ENCODE peak calls at places on chromosomes 7 and 10, in nine cellular contexts. Z, L, H, M, O, T, I, V and F are unnamed samples.

GRCh38 chr7:86775203-86775602 is 131.5 kb downstream of the GRM3 start:
- DNase-seq in V (no peak), M (no peak), O (no peak), H (no peak), Z (no peak), I (no peak), T (no peak), L (no peak), F (no peak)

GRCh38 chr7:90288154-90288553 is 33.0 kb downstream of the FAM237B start:
- DNase-seq in O (no peak), I (no peak), H (no peak), T (no peak), M (no peak), V (no peak), L (no peak), Z (no peak), F (no peak)

GRCh38 chr10:47424231-47424630 is 40.1 kb upstream of the ZNF488 start:
- DNase-seq in L (no peak), M (no peak), H (no peak), T (no peak), V (no peak), O (no peak), I (no peak), Z (no peak), F (no peak)

GRCh38 chr10:52318136-52318810 is 4.2 kb downstream of the DKK1 start:
- DNase-seq in I (no peak), V (no peak), T (no peak), M (no peak), O (no peak), Z (no peak), L (peak), H (peak), F (no peak)

GRCh38 chr7:32539917-32540544 is 44.7 kb downstream of the AVL9 start:
- DNase-seq in L (peak), M (no peak), H (no peak), I (no peak), V (no peak), O (no peak), T (no peak), Z (no peak), F (no peak)

GRCh38 chr10:113520606-113521481 is 32.0 kb upstream of the HABP2 start:
- DNase-seq in V (peak), M (peak), H (peak), O (peak), L (peak), I (peak), Z (peak), T (peak), F (peak)

GRCh38 chr7:147089608-147090007 is 973.0 kb downstream of the CNTNAP2 start:
- DNase-seq in Z (no peak), H (no peak), I (no peak), V (no peak), O (no peak), L (no peak), T (no peak), M (no peak), F (no peak)

GRCh38 chr7:155509725-155510551 is 36.4 kb downstream of the CNPY1 start:
- DNase-seq in M (no peak), L (no peak), T (no peak), H (no peak), V (no peak), I (no peak), Z (no peak), O (no peak), F (no peak)

GRCh38 chr7:143415696-143416095 is 7.0 kb upstream of the EPHA1 start:
- DNase-seq in Z (no peak), T (peak), H (peak), V (no peak), O (no peak), L (peak), M (no peak), I (peak), F (no peak)

GRCh38 chr7:26101471-26102151 is 50.4 kb upstream of the NFE2L3 start:
- DNase-seq in T (no peak), Z (no peak), H (no peak), I (no peak), V (no peak), O (no peak), M (no peak), L (no peak), F (no peak)

GRCh38 chr7:103154042-103154441 is 5.1 kb upstream of the NAPEPLD start:
- DNase-seq in H (no peak), V (no peak), Z (no peak), T (no peak), O (no peak), M (no peak), I (no peak), L (no peak), F (no peak)

GRCh38 chr7:77282897-77283296 is 83.3 kb upstream of the FGL2 start:
- DNase-seq in T (no peak), M (no peak), I (no peak), O (no peak), H (no peak), Z (no peak), L (no peak), V (no peak), F (no peak)

GRCh38 chr10:72037811-72038210 is 50.5 kb downstream of the SPOCK2 start:
- DNase-seq in I (no peak), O (no peak), L (no peak), H (no peak), Z (no peak), M (no peak), T (no peak), V (no peak), F (no peak)

GRCh38 chr10:105950410-105950809 is 1214.1 kb downstream of the SORCS1 start:
- DNase-seq in V (peak), H (peak), O (peak), L (peak), I (peak), Z (peak), M (no peak), T (peak), F (no peak)

GRCh38 chr10:131173484-131174210 is 137.9 kb downstream of the TCERG1L start:
- DNase-seq in M (no peak), L (no peak), T (no peak), V (no peak), H (no peak), I (no peak), O (no peak), Z (no peak), F (no peak)

GRCh38 chr7:124459101-124460052 is 306.2 kb downstream of the GPR37 start:
- DNase-seq in H (peak), V (peak), I (peak), L (no peak), M (no peak), T (peak), Z (no peak), O (no peak), F (peak)

GRCh38 chr7:31782411-31782991 is 95.5 kb downstream of the PPP1R17 start:
- DNase-seq in V (peak), T (peak), L (peak), M (no peak), H (peak), I (peak), Z (no peak), O (no peak), F (no peak)

GRCh38 chr7:137948083-137948844 is 53.6 kb downstream of the CREB3L2 start:
- DNase-seq in V (no peak), O (no peak), M (no peak), I (no peak), L (no peak), Z (no peak), H (no peak), T (no peak), F (no peak)

GRCh38 chr7:79855172-79855571 is 279.5 kb upstream of the GNAI1 start:
- DNase-seq in V (no peak), O (no peak), T (no peak), L (peak), I (no peak), M (no peak), Z (no peak), H (no peak), F (no peak)

GRCh38 chr10:122531935-122532334 is 28.6 kb upstream of the DMBT1 start:
- DNase-seq in H (no peak), O (no peak), Z (no peak), M (no peak), I (peak), T (peak), L (no peak), V (no peak), F (no peak)

GRCh38 chr7:6251653-6252052 is 20.8 kb downstream of the CYTH3 start:
- DNase-seq in L (peak), Z (no peak), H (peak), I (no peak), V (no peak), M (no peak), T (no peak), O (no peak), F (no peak)

GRCh38 chr10:87658383-87658795 is 1.3 kb upstream of the PAPSS2 start:
- DNase-seq in I (peak), Z (no peak), V (no peak), L (peak), H (peak), T (no peak), O (no peak), M (no peak), F (no peak)

GRCh38 chr7:34138483-34138882 is 233.1 kb downstream of the BMPER start:
- DNase-seq in T (no peak), H (no peak), L (no peak), M (no peak), V (no peak), I (no peak), O (no peak), Z (no peak), F (no peak)

GRCh38 chr10:6667679-6668270 is 87.7 kb upstream of the PRKCQ start:
- DNase-seq in O (peak), V (peak), H (peak), I (peak), T (peak), Z (peak), L (peak), M (no peak), F (no peak)

GRCh38 chr7:38262545-38262944 is 10.9 kb downstream of the TARP start:
- DNase-seq in I (no peak), T (no peak), Z (no peak), O (no peak), L (no peak), V (no peak), M (no peak), H (no peak), F (no peak)

GRCh38 chr7:135333196-135333595 is 99.6 kb downstream of the STRA8 start:
- DNase-seq in O (no peak), T (peak), Z (no peak), H (peak), L (peak), I (peak), V (no peak), M (no peak), F (no peak)

GRCh38 chr10:128843972-128844371 is 623.1 kb upstream of the MGMT start:
- DNase-seq in H (no peak), I (no peak), V (no peak), L (no peak), O (no peak), Z (no peak), M (no peak), T (no peak), F (no peak)

GRCh38 chr10:49769692-49770091 is 7.6 kb upstream of the OGDHL start:
- DNase-seq in H (no peak), L (no peak), M (no peak), T (no peak), Z (no peak), V (no peak), O (no peak), I (no peak), F (no peak)

GRCh38 chr7:100836812-100837098 is 9.4 kb upstream of the EPHB4 start:
- DNase-seq in L (no peak), I (no peak), M (no peak), O (no peak), Z (no peak), H (no peak), V (no peak), T (no peak), F (no peak)
- H3K4me3 ChIP-seq in L (peak), I (peak), M (peak), O (peak), Z (peak), H (no peak), V (no peak), T (peak), F (no peak)

DNA sequence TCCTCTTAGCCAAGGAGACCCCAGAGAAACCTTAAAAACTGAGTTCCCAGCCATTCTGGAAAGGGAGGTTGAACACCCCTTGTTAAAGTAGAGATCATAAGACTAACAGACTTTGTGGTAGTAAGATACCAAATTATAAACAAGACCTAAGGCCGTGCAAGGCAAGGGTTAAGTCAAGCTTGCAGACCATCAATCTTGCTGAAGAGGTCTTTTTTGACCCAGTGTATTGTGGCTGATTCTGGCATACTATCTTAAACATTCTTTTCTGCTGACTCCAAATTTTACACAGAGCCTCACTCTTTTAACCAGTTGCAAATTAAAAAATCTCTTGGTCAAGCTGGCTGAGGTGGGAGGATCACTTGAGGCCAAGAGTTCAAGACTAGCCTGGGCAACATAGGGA is 1.2 kb upstream of the TBRG4 start:
- DNase-seq in M (no peak), Z (no peak), V (no peak), H (no peak), O (no peak), I (no peak), L (peak), T (no peak), F (no peak)
- H3K4me3 ChIP-seq in M (no peak), Z (peak), V (peak), H (peak), O (peak), I (peak), L (peak), T (no peak), F (no peak)

DNA sequence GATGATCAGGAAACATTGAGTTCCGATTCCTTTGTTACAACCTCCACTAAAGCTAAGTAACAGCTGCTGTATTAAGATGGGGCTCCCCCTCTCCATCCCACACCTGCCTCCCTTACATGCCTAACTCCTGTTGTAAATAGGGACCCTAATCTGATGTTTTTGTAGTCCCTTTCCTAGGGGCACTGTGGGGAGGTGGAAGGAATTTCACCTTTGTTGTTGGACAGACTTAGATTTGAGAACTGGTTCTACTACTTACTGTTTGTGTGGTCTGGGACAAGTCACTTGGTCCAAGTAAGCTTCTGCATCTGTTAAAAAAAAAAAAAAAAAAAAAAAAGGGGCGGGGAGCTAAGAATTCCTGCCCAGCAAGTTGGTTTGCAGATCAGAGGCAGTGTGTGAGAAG is 42.6 kb downstream of the KIAA1217 start:
- DNase-seq in L (no peak), V (no peak), I (peak), O (no peak), Z (no peak), M (no peak), H (no peak), T (peak), F (no peak)
- H3K4me3 ChIP-seq in L (no peak), V (no peak), I (no peak), O (no peak), Z (no peak), M (no peak), H (no peak), T (no peak), F (no peak)

DNA sequence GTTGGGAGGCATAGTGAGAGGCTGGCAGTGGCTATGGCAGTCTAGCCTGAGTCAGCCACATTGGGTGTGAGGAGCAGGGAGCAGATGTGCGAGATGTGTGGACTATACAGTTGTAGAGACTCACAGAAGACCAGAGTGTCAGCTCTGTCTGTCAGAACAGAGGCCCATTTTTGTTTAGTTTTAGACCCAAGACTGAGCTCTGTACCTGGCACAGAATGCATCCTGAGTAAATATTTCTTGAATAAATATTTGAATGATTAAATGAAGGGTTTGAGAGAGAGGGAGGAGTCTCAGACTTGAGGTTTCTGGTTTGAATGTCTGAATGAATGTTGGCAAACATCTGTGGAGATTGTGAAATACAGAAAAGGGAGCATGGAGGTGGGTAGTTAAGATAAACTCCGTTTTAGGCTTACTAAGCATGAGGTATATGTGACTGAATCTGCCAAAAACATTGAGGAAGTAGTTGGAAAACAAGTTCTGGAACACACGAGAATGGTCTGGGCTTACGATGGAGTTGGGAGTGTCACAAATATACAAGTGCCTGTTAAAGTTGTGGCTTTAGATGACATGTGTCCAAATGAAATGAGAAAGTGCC is 3.6 kb downstream of the SEC23IP start:
- DNase-seq in I (peak), V (peak), M (no peak), Z (no peak), T (peak), L (peak), H (peak), O (no peak), F (no peak)
- H3K4me3 ChIP-seq in I (no peak), V (no peak), M (no peak), Z (no peak), T (no peak), L (peak), H (no peak), O (no peak), F (no peak)

GRCh38 chr10:117248700-117249465 is 8.0 kb downstream of the SLC18A2 start:
- DNase-seq in L (peak), T (no peak), V (no peak), M (no peak), H (no peak), Z (no peak), O (no peak), I (no peak), F (no peak)
- H3K4me3 ChIP-seq in L (peak), T (no peak), V (no peak), M (no peak), H (no peak), Z (no peak), O (no peak), I (no peak), F (no peak)

DNA sequence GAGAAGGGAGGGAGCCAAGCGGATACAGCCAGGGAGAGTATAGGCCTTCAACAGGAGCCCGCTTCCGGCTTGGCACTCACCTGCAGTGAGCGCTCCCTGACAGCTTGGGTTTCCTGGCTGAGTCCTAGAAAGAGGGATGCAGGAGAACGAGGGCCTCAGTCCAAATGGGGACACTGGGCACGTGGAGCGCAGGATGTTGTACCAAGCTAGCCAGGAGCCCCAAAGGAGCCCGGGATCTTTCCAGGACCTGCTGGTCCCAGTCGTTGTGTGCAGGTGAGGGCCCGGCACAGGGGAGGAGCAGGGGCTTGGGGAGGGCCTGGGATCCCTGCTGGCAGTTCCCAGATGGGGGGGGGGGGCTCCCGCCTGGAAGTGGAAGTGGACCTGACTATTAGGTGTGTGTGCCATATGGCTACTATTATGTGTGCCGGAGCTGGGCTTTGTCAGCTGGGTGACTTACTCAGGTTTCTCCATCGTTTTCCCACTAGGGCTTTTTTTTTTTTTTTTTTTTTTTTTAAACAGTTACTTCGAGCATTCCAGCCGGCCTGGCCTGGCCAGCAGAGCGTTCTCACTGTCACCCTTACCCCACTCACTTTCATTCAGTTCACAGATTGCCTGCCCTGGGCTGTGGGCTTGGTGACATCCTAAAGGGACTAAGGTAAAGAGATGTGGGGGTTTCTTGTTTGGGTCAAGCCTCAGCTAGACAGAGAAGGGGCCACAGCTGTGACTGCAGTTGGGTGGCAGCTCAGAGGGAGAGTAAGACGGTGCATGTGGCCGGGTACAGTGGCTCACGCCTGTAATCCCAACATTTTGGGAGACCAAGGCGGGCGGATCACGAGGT is 3.8 kb downstream of the AGAP3 start:
- DNase-seq in H (no peak), O (no peak), I (no peak), Z (no peak), T (no peak), M (no peak), L (peak), V (peak), F (no peak)
- H3K4me3 ChIP-seq in H (no peak), O (peak), I (no peak), Z (peak), T (no peak), M (no peak), L (no peak), V (no peak), F (no peak)

DNA sequence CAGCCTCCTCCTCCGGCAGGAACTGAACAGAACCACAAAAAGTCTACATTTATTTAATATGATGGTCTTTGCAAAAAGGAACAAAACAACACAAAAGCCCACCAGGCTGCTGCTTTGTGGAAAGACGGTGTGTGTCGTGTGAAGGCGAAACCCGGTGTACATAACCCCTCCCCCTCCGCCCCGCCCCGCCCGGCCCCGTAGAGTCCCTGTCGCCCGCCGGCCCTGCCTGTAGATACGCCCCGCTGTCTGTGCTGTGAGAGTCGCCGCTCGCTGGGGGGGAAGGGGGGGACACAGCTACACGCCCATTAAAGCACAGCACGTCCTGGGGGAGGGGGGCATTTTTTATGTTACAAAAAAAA is 83.3 kb downstream of the PAX2 start:
- DNase-seq in I (no peak), M (no peak), V (peak), T (no peak), Z (no peak), H (no peak), L (peak), O (no peak), F (no peak)
- H3K4me3 ChIP-seq in I (no peak), M (peak), V (no peak), T (no peak), Z (peak), H (no peak), L (peak), O (peak), F (no peak)

DNA sequence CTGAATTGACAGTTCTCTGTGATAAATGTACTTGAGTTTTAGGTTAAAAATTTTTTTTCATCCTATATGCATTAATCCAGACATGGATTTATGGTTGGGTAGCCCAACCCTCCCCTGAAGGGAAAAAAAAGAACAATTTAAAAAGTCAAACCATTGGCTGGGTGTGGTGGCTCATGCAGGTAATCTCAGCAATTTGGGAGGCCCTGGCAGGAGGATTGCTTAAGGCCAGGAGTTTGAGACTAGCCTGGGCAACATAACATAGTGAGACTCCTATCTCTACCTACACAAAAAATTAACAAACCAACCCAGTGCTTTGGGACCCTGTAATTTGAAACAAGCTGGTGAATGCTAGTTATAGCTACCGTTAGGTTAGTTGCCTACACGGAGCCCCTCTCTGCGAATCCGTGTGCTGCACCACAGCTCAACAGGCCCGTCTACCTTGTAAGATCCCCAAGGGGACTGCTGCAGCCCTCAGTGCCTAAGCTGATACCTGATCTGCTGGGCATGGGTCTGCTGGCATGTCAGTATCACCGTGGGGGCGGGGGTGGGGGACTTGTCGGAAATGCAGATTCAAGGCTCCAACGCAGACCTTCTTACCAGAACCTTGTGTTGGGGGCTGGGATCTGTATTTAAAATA is 32.8 kb downstream of the TSPAN14 start:
- DNase-seq in O (no peak), L (no peak), Z (no peak), V (no peak), T (no peak), I (no peak), M (no peak), H (no peak), F (no peak)
- H3K4me3 ChIP-seq in O (no peak), L (no peak), Z (no peak), V (no peak), T (no peak), I (no peak), M (no peak), H (no peak), F (no peak)